ENCODE peak calls at places on chromosome 9, in six cellular contexts. R is stimulated activated CD8-positive, alpha-beta memory T cell treated with anti-CD3 and anti-CD28 coated beads, Interleukin-7, amount 100 ng/mL, for 4 hours; V is cardiac muscle cell; J is AG10803; C is ELR; E is hepatocyte. K is an unnamed sample.

GRCh38 chr9:31590091-31590490 is 794.4 kb upstream of the ACO1 start:
- DNase-seq in R (no peak), V (no peak), J (no peak), C (no peak), E (no peak), K (no peak)

GRCh38 chr9:82260691-82261090 is 272.1 kb downstream of the SPATA31D1 start:
- DNase-seq in R (no peak), V (no peak), J (no peak), C (no peak), E (no peak), K (no peak)

GRCh38 chr9:78369644-78370219 is 72.8 kb downstream of the PSAT1 start:
- DNase-seq in R (peak; percentile 15), V (peak; percentile 87), J (peak; percentile 57), C (peak; percentile 72), E (peak; percentile 84), K (peak; percentile 55)

GRCh38 chr9:131153585-131153984 is 28.2 kb downstream of the NUP214 start:
- DNase-seq in R (no peak), V (no peak), J (no peak), C (no peak), E (peak; percentile 10), K (no peak)

GRCh38 chr9:131839281-131840084 is 99.6 kb upstream of the RAPGEF1 start:
- DNase-seq in R (peak; percentile 40), V (no peak), J (peak; percentile 49), C (peak; percentile 87), E (no peak), K (peak; percentile 5)

GRCh38 chr9:69645488-69645887 is 26.7 kb downstream of the APBA1 start:
- DNase-seq in R (no peak), V (no peak), J (no peak), C (no peak), E (no peak), K (peak; percentile 45)

GRCh38 chr9:114677418-114677817 is 4.6 kb downstream of the TEX48 start:
- DNase-seq in R (no peak), V (peak; percentile 84), J (peak; percentile 99), C (peak; percentile 100), E (peak; percentile 92), K (no peak)

GRCh38 chr9:104900871-104901270 is 27.1 kb downstream of the ABCA1 start:
- DNase-seq in R (no peak), V (no peak), J (peak; percentile 60), C (no peak), E (no peak), K (no peak)